ENCODE peak calls at places on chromosomes 4 and X, in seven cellular contexts. One of them, this sample, is unnamed.

GRCh38 chr4:88737304-88738015 is 39.8 kb upstream of the NAP1L5 start:
- DNase-seq in hepatocyte: peak; percentile 30
- DNase-seq in CD8-positive, alpha-beta T cell: peak; percentile 57
- DNase-seq in PC-9: no peak
- DNase-seq in mammary epithelial cell: peak; percentile 27
- DNase-seq in cardiac muscle cell: no peak
- DNase-seq in MM.1S: peak; percentile 79
- DNase-seq in this sample: peak; percentile 20

GRCh38 chrX:50470103-50471031 is at the start of gene DGKK:
- DNase-seq in hepatocyte: peak; percentile 31
- DNase-seq in CD8-positive, alpha-beta T cell: no peak
- DNase-seq in PC-9: no peak
- DNase-seq in mammary epithelial cell: no peak
- DNase-seq in cardiac muscle cell: peak; percentile 87
- DNase-seq in MM.1S: no peak
- DNase-seq in this sample: no peak

GRCh38 chrX:10404435-10404834 is 215.9 kb downstream of the MID1 start:
- DNase-seq in hepatocyte: no peak
- DNase-seq in CD8-positive, alpha-beta T cell: no peak
- DNase-seq in PC-9: no peak
- DNase-seq in mammary epithelial cell: no peak
- DNase-seq in cardiac muscle cell: no peak
- DNase-seq in MM.1S: no peak
- DNase-seq in this sample: no peak

GRCh38 chr4:84917087-84917821 is 49.2 kb downstream of the WDFY3 start:
- DNase-seq in hepatocyte: no peak
- DNase-seq in CD8-positive, alpha-beta T cell: no peak
- DNase-seq in PC-9: no peak
- DNase-seq in mammary epithelial cell: no peak
- DNase-seq in cardiac muscle cell: no peak
- DNase-seq in MM.1S: no peak
- DNase-seq in this sample: no peak

GRCh38 chrX:118974088-118974907 is at the start of gene LONRF3:
- DNase-seq in hepatocyte: peak; percentile 74
- DNase-seq in CD8-positive, alpha-beta T cell: peak; percentile 75
- DNase-seq in PC-9: peak; percentile 70
- DNase-seq in mammary epithelial cell: no peak
- DNase-seq in cardiac muscle cell: peak; percentile 13
- DNase-seq in MM.1S: peak; percentile 44
- DNase-seq in this sample: peak; percentile 40

GRCh38 chr4:88697588-88698329 is at the start of gene NAP1L5:
- DNase-seq in hepatocyte: peak; percentile 63
- DNase-seq in CD8-positive, alpha-beta T cell: peak; percentile 74
- DNase-seq in PC-9: no peak
- DNase-seq in mammary epithelial cell: peak; percentile 32
- DNase-seq in cardiac muscle cell: peak; percentile 35
- DNase-seq in MM.1S: no peak
- DNase-seq in this sample: peak; percentile 49

GRCh38 chr4:140654516-140654855 is 85.7 kb upstream of the UCP1 start:
- DNase-seq in hepatocyte: no peak
- DNase-seq in CD8-positive, alpha-beta T cell: no peak
- DNase-seq in PC-9: no peak
- DNase-seq in mammary epithelial cell: no peak
- DNase-seq in cardiac muscle cell: no peak
- DNase-seq in MM.1S: no peak
- DNase-seq in this sample: no peak

GRCh38 chr4:98242063-98242462 is 19.1 kb upstream of the RAP1GDS1 start:
- DNase-seq in hepatocyte: no peak
- DNase-seq in CD8-positive, alpha-beta T cell: no peak
- DNase-seq in PC-9: no peak
- DNase-seq in mammary epithelial cell: no peak
- DNase-seq in cardiac muscle cell: no peak
- DNase-seq in MM.1S: no peak
- DNase-seq in this sample: no peak

GRCh38 chr4:6294705-6295421 is 25.2 kb downstream of the WFS1 start:
- DNase-seq in hepatocyte: no peak
- DNase-seq in CD8-positive, alpha-beta T cell: no peak
- DNase-seq in PC-9: no peak
- DNase-seq in mammary epithelial cell: no peak
- DNase-seq in cardiac muscle cell: no peak
- DNase-seq in MM.1S: no peak
- DNase-seq in this sample: no peak

GRCh38 chr4:27098034-27098433 is 237.4 kb downstream of the STIM2 start:
- DNase-seq in hepatocyte: no peak
- DNase-seq in CD8-positive, alpha-beta T cell: no peak
- DNase-seq in PC-9: no peak
- DNase-seq in mammary epithelial cell: no peak
- DNase-seq in cardiac muscle cell: no peak
- DNase-seq in MM.1S: no peak
- DNase-seq in this sample: no peak

GRCh38 chrX:16589211-16589610 is 60.7 kb upstream of the S100G start:
- DNase-seq in hepatocyte: no peak
- DNase-seq in CD8-positive, alpha-beta T cell: no peak
- DNase-seq in PC-9: no peak
- DNase-seq in mammary epithelial cell: peak; percentile 71
- DNase-seq in cardiac muscle cell: no peak
- DNase-seq in MM.1S: no peak
- DNase-seq in this sample: peak; percentile 76

GRCh38 chrX:21885568-21885967 is 29.8 kb downstream of the YY2 start:
- DNase-seq in hepatocyte: no peak
- DNase-seq in CD8-positive, alpha-beta T cell: no peak
- DNase-seq in PC-9: no peak
- DNase-seq in mammary epithelial cell: no peak
- DNase-seq in cardiac muscle cell: peak; percentile 71
- DNase-seq in MM.1S: no peak
- DNase-seq in this sample: no peak

GRCh38 chr4:22029803-22030202 is 81.2 kb upstream of the KCNIP4 start:
- DNase-seq in hepatocyte: no peak
- DNase-seq in CD8-positive, alpha-beta T cell: no peak
- DNase-seq in PC-9: no peak
- DNase-seq in mammary epithelial cell: no peak
- DNase-seq in cardiac muscle cell: no peak
- DNase-seq in MM.1S: no peak
- DNase-seq in this sample: peak; percentile 45

GRCh38 chr4:130035391-130035790 is 939.4 kb downstream of the C4orf33 start:
- DNase-seq in hepatocyte: no peak
- DNase-seq in CD8-positive, alpha-beta T cell: no peak
- DNase-seq in PC-9: no peak
- DNase-seq in mammary epithelial cell: no peak
- DNase-seq in cardiac muscle cell: no peak
- DNase-seq in MM.1S: no peak
- DNase-seq in this sample: no peak

GRCh38 chrX:124335598-124335997 is 3.1 kb downstream of the TEX13D start:
- DNase-seq in hepatocyte: no peak
- DNase-seq in CD8-positive, alpha-beta T cell: no peak
- DNase-seq in PC-9: no peak
- DNase-seq in mammary epithelial cell: no peak
- DNase-seq in cardiac muscle cell: no peak
- DNase-seq in MM.1S: no peak
- DNase-seq in this sample: no peak

GRCh38 chr4:114474401-114474800 is 124.2 kb upstream of the UGT8 start:
- DNase-seq in hepatocyte: no peak
- DNase-seq in CD8-positive, alpha-beta T cell: no peak
- DNase-seq in PC-9: no peak
- DNase-seq in mammary epithelial cell: no peak
- DNase-seq in cardiac muscle cell: no peak
- DNase-seq in MM.1S: no peak
- DNase-seq in this sample: no peak

GRCh38 chr4:153216546-153216945 is 12.3 kb downstream of the TRIM2 start:
- DNase-seq in hepatocyte: no peak
- DNase-seq in CD8-positive, alpha-beta T cell: no peak
- DNase-seq in PC-9: no peak
- DNase-seq in mammary epithelial cell: no peak
- DNase-seq in cardiac muscle cell: no peak
- DNase-seq in MM.1S: no peak
- DNase-seq in this sample: no peak

GRCh38 chr4:38189445-38189844 is 229.2 kb downstream of the PTTG2 start:
- DNase-seq in hepatocyte: no peak
- DNase-seq in CD8-positive, alpha-beta T cell: no peak
- DNase-seq in PC-9: peak; percentile 94
- DNase-seq in mammary epithelial cell: peak; percentile 92
- DNase-seq in cardiac muscle cell: no peak
- DNase-seq in MM.1S: no peak
- DNase-seq in this sample: peak; percentile 84

GRCh38 chr4:84852081-84852480 is 114.4 kb downstream of the WDFY3 start:
- DNase-seq in hepatocyte: no peak
- DNase-seq in CD8-positive, alpha-beta T cell: no peak
- DNase-seq in PC-9: no peak
- DNase-seq in mammary epithelial cell: peak; percentile 57
- DNase-seq in cardiac muscle cell: no peak
- DNase-seq in MM.1S: no peak
- DNase-seq in this sample: no peak

GRCh38 chr4:81836716-81837115 is 365.0 kb upstream of the RASGEF1B start:
- DNase-seq in hepatocyte: no peak
- DNase-seq in CD8-positive, alpha-beta T cell: no peak
- DNase-seq in PC-9: no peak
- DNase-seq in mammary epithelial cell: no peak
- DNase-seq in cardiac muscle cell: no peak
- DNase-seq in MM.1S: no peak
- DNase-seq in this sample: no peak

GRCh38 chrX:121254336-121254735 is 206.9 kb downstream of the GLUD2 start:
- DNase-seq in hepatocyte: no peak
- DNase-seq in CD8-positive, alpha-beta T cell: no peak
- DNase-seq in PC-9: no peak
- DNase-seq in mammary epithelial cell: no peak
- DNase-seq in cardiac muscle cell: no peak
- DNase-seq in MM.1S: no peak
- DNase-seq in this sample: no peak
- TF ChIP-seq CTCF in hepatocyte: no peak
- TF ChIP-seq CTCF in CD8-positive, alpha-beta T cell: no peak
- TF ChIP-seq CTCF in PC-9: no peak
- TF ChIP-seq CTCF in mammary epithelial cell: peak; percentile 15
- TF ChIP-seq CTCF in cardiac muscle cell: peak; percentile 25
- TF ChIP-seq CTCF in MM.1S: no peak
- TF ChIP-seq CTCF in this sample: no peak

GRCh38 chr4:105808459-105809041 is 86.7 kb upstream of the NPNT start:
- DNase-seq in hepatocyte: peak; percentile 10
- DNase-seq in CD8-positive, alpha-beta T cell: no peak
- DNase-seq in PC-9: no peak
- DNase-seq in mammary epithelial cell: peak; percentile 75
- DNase-seq in cardiac muscle cell: no peak
- DNase-seq in MM.1S: no peak
- DNase-seq in this sample: peak; percentile 66
- H3K4me3 ChIP-seq in hepatocyte: no peak overlapping the region
- H3K4me3 ChIP-seq in CD8-positive, alpha-beta T cell: no peak overlapping the region
- H3K4me3 ChIP-seq in PC-9: no peak overlapping the region
- H3K4me3 ChIP-seq in mammary epithelial cell: peak overlapping the region; percentile 9
- H3K4me3 ChIP-seq in cardiac muscle cell: no peak overlapping the region
- H3K4me3 ChIP-seq in MM.1S: no peak overlapping the region
- H3K4me3 ChIP-seq in this sample: no peak overlapping the region

GRCh38 chrX:18769364-18769763 is 61.9 kb downstream of the PPEF1 start:
- DNase-seq in hepatocyte: no peak
- DNase-seq in CD8-positive, alpha-beta T cell: no peak
- DNase-seq in PC-9: no peak
- DNase-seq in mammary epithelial cell: no peak
- DNase-seq in cardiac muscle cell: no peak
- DNase-seq in MM.1S: no peak
- DNase-seq in this sample: no peak

DNA sequence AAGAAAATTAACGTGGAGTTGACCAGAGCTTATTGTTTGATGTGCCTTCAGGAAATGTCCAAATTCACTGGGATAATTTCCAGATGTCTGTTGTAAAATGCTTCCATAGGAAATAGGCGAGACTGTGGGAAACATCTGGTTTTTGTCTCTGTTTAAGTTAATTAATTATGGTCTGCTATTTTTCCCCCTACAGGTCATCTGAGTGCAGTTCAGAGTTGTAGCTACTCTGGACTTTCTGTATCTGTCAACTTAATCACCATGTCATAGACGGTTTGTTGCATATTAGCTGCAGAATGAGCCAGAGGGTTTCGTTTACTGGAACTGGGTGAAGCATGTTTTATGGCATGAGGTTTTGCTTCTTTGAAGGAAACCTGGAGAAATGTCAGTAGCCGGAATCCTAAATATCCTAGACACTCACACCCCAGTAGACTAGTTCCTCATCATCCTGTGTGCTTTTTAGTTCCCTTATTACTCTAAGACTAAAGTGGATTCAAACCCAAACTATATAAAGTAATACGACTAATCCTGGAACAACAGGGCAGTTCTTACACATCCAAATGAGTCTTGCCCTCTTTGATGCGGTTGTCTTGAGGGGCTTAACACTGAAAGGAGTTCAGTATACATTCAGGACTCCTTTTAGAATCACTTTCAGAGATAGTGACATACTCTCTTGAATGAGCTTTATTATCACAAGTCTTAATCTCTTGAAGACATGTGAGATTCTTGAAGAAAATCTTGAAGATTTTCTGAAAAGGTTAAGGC is 62.5 kb downstream of the PPEF1 start:
- DNase-seq in hepatocyte: peak; percentile 15
- DNase-seq in CD8-positive, alpha-beta T cell: no peak
- DNase-seq in PC-9: no peak
- DNase-seq in mammary epithelial cell: no peak
- DNase-seq in cardiac muscle cell: no peak
- DNase-seq in MM.1S: no peak
- DNase-seq in this sample: no peak
- TF ChIP-seq CTCF in hepatocyte: peak; percentile 14
- TF ChIP-seq CTCF in CD8-positive, alpha-beta T cell: no peak
- TF ChIP-seq CTCF in PC-9: no peak
- TF ChIP-seq CTCF in mammary epithelial cell: no peak
- TF ChIP-seq CTCF in cardiac muscle cell: no peak
- TF ChIP-seq CTCF in MM.1S: no peak
- TF ChIP-seq CTCF in this sample: no peak

GRCh38 chr4:7539659-7540058 is 104.9 kb upstream of the PSAPL1 start:
- DNase-seq in hepatocyte: peak; percentile 23
- DNase-seq in CD8-positive, alpha-beta T cell: peak; percentile 52
- DNase-seq in PC-9: peak; percentile 56
- DNase-seq in mammary epithelial cell: no peak
- DNase-seq in cardiac muscle cell: no peak
- DNase-seq in MM.1S: no peak
- DNase-seq in this sample: no peak
- H3K4me3 ChIP-seq in hepatocyte: no peak overlapping the region
- H3K4me3 ChIP-seq in CD8-positive, alpha-beta T cell: no peak overlapping the region
- H3K4me3 ChIP-seq in PC-9: no peak overlapping the region
- H3K4me3 ChIP-seq in mammary epithelial cell: no peak overlapping the region
- H3K4me3 ChIP-seq in cardiac muscle cell: no peak overlapping the region
- H3K4me3 ChIP-seq in MM.1S: no peak overlapping the region
- H3K4me3 ChIP-seq in this sample: no peak overlapping the region

DNA sequence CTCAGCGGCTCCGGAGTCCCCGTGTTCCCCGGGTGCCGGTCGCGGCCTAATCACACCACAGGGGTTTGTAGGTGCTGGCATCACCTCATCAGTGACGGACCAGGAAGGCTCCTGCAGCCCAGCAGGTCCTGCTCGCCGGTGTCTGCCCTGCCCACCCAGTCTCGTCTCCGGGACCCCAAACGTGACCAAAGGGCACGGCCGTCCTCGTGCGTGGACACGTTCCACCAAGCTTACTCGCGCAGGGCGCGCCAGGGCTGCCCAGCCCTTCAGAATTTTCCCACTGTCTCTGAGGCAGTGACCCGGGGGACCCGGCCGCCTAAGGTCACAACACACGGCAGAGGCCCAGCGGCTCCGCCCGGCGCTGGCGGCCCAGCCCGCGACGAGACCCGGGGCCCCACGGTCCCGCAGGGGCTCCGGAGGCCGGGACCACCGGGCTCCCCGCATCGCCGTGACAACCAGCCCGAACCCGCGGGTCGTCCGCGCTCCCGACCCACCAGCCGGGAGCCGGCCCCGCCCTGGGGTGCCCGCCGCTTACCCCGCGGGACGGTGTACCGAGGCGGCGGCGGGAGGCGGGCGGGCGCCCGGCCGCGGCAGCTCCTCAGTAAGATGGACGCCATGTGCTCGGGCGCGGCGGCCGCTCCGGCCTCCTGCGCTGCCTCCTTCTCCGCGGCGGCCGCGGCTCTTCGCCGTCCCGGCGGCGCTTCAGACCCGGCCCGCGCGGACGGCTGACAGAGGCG is 454 bp downstream of the LETM1 start:
- DNase-seq in hepatocyte: peak; percentile 43
- DNase-seq in CD8-positive, alpha-beta T cell: no peak
- DNase-seq in PC-9: no peak
- DNase-seq in mammary epithelial cell: no peak
- DNase-seq in cardiac muscle cell: peak; percentile 38
- DNase-seq in MM.1S: peak; percentile 16
- DNase-seq in this sample: peak; percentile 37
- TF ChIP-seq CTCF in hepatocyte: no peak
- TF ChIP-seq CTCF in CD8-positive, alpha-beta T cell: no peak
- TF ChIP-seq CTCF in PC-9: no peak
- TF ChIP-seq CTCF in mammary epithelial cell: no peak
- TF ChIP-seq CTCF in cardiac muscle cell: no peak
- TF ChIP-seq CTCF in MM.1S: no peak
- TF ChIP-seq CTCF in this sample: no peak